ENCODE peak calls at places on chromosome 1, in six cellular contexts. K, H, I, W, Z and D are unnamed samples.
A peak's percentile ranks its signal among the peaks of the same experiment; 100 is the strongest.

GRCh38 chr1:30324251-30325084 is 398.9 kb downstream of the MATN1 start:
- DNase-seq in H (no peak), W (no peak), Z (no peak), K (no peak), I (no peak), D (no peak)

GRCh38 chr1:149845416-149845815 is 54.0 kb upstream of the BOLA1 start:
- DNase-seq in W (no peak), Z (no peak), I (no peak), H (peak; percentile 24), K (peak; percentile 33), D (peak; percentile 0)

GRCh38 chr1:90969241-90969640 is 52.6 kb downstream of the ZNF644 start:
- DNase-seq in I (no peak), Z (no peak), H (no peak), K (no peak), W (no peak), D (no peak)

GRCh38 chr1:225849905-225850304 is 32.3 kb downstream of the TMEM63A start:
- DNase-seq in W (no peak), I (peak; percentile 25), K (no peak), Z (peak; percentile 51), H (no peak), D (no peak)

GRCh38 chr1:238772321-238772720 is 614.0 kb upstream of the CHRM3 start:
- DNase-seq in W (no peak), K (no peak), H (no peak), Z (no peak), I (no peak), D (no peak)

GRCh38 chr1:15053091-15053657 is 100.4 kb upstream of the TMEM51 start:
- DNase-seq in K (no peak), I (no peak), H (no peak), Z (no peak), W (no peak), D (no peak)

GRCh38 chr1:178328728-178329127 is 168.0 kb downstream of the CLEC20A start:
- DNase-seq in I (no peak), K (no peak), W (no peak), Z (no peak), H (no peak), D (no peak)

GRCh38 chr1:201673093-201673492 is 134.2 kb downstream of the NAV1 start:
- DNase-seq in H (no peak), W (no peak), I (no peak), K (no peak), Z (no peak), D (no peak)

GRCh38 chr1:178282949-178283367 is 189.1 kb downstream of the RASAL2 start:
- DNase-seq in K (peak; percentile 55), W (peak; percentile 33), Z (no peak), I (no peak), H (no peak), D (peak; percentile 22)

GRCh38 chr1:28591708-28592313 is at the start of gene RAB42:
- DNase-seq in I (no peak), H (peak; percentile 48), K (peak; percentile 12), W (peak; percentile 49), Z (no peak), D (peak; percentile 42)

GRCh38 chr1:170823120-170823519 is 112.2 kb upstream of the MROH9 start:
- DNase-seq in Z (no peak), W (no peak), I (no peak), H (no peak), K (no peak), D (no peak)

GRCh38 chr1:36729716-36730510 is 247.2 kb upstream of the CSF3R start:
- DNase-seq in W (no peak), I (no peak), Z (no peak), H (no peak), K (no peak), D (no peak)

GRCh38 chr1:38745476-38746410 is 113.8 kb downstream of the RRAGC start:
- DNase-seq in I (no peak), Z (no peak), H (no peak), K (peak; percentile 47), W (no peak), D (peak; percentile 78)

GRCh38 chr1:50417946-50418599 is 5.2 kb downstream of the DMRTA2 start:
- DNase-seq in I (no peak), K (no peak), W (no peak), H (no peak), Z (no peak), D (no peak)

GRCh38 chr1:28526886-28527285 is 21.0 kb downstream of the RCC1 start:
- DNase-seq in W (no peak), H (no peak), I (no peak), Z (no peak), K (peak; percentile 87), D (no peak)